ENCODE peak calls at places on chromosomes 3 and 15, in five cellular contexts. M is AG09309, T is fibroblast of lung, S is HFFc6, H is endothelial cell. Z is an unnamed sample.
A peak's percentile ranks its signal among the peaks of the same experiment; 100 is the strongest.

GRCh38 chr3:31534036-31534435 is 1.3 kb downstream of the STT3B start:
- DNase-seq in M (no peak), T (peak; percentile 16), S (peak; percentile 2), H (no peak), Z (no peak)

GRCh38 chr15:77966540-77967290 is 110.8 kb downstream of the TBC1D2B start:
- DNase-seq in M (no peak), T (peak; percentile 40), S (peak; percentile 49), H (peak; percentile 47), Z (peak; percentile 75)

GRCh38 chr3:49387721-49388120 is 24.1 kb downstream of the RHOA start:
- DNase-seq in M (no peak), T (no peak), S (peak; percentile 43), H (no peak), Z (no peak)

GRCh38 chr15:48437178-48437577 is 105.9 kb downstream of the DUT start:
- DNase-seq in M (no peak), T (peak; percentile 96), S (peak; percentile 60), H (no peak), Z (no peak)

GRCh38 chr15:64870350-64870749 is 28.6 kb downstream of the PLEKHO2 start:
- DNase-seq in M (no peak), T (no peak), S (no peak), H (no peak), Z (no peak)

GRCh38 chr3:141076821-141077571 is 25.8 kb downstream of the SPSB4 start:
- DNase-seq in M (peak; percentile 7), T (peak; percentile 76), S (peak; percentile 9), H (no peak), Z (no peak)

GRCh38 chr3:88385090-88385489 is 235.3 kb downstream of the C3orf38 start:
- DNase-seq in M (no peak), T (no peak), S (no peak), H (no peak), Z (no peak)

GRCh38 chr15:22229971-22230815 is 149.9 kb downstream of the OR4M2 start:
- DNase-seq in M (no peak), T (no peak), S (no peak), H (no peak), Z (no peak)

GRCh38 chr3:41751597-41751996 is 210.3 kb downstream of the ULK4 start:
- DNase-seq in M (no peak), T (no peak), S (no peak), H (no peak), Z (no peak)

GRCh38 chr15:71651750-71652186 is 158.6 kb upstream of the NR2E3 start:
- DNase-seq in M (peak; percentile 80), T (peak; percentile 68), S (peak; percentile 67), H (peak; percentile 37), Z (peak; percentile 54)

GRCh38 chr3:103167850-103168249 is 733.0 kb downstream of the ZPLD1 start:
- DNase-seq in M (no peak), T (no peak), S (no peak), H (no peak), Z (no peak)

GRCh38 chr3:117788086-117788485 is 1078.5 kb downstream of the TUSC7 start:
- DNase-seq in M (peak; percentile 32), T (peak; percentile 95), S (peak; percentile 34), H (no peak), Z (no peak)

GRCh38 chr3:185866995-185867394 is 42.2 kb upstream of the IGF2BP2 start:
- DNase-seq in M (no peak), T (no peak), S (no peak), H (no peak), Z (no peak)

GRCh38 chr3:35200056-35200455 is 439.3 kb upstream of the ARPP21 start:
- DNase-seq in M (no peak), T (peak; percentile 89), S (no peak), H (no peak), Z (no peak)

GRCh38 chr3:89025185-89025584 is 82.2 kb upstream of the EPHA3 start:
- DNase-seq in M (peak; percentile 72), T (peak; percentile 92), S (no peak), H (no peak), Z (no peak)

GRCh38 chr15:49045691-49046112 is 544 bp downstream of the SECISBP2L start:
- DNase-seq in M (no peak), T (peak; percentile 61), S (peak; percentile 9), H (peak; percentile 45), Z (peak; percentile 54)

GRCh38 chr3:74642876-74643275 is 28.4 kb upstream of the CNTN3 start:
- DNase-seq in M (no peak), T (peak; percentile 3), S (no peak), H (no peak), Z (no peak)

GRCh38 chr3:43468141-43468540 is 153.7 kb downstream of the ANO10 start:
- DNase-seq in M (no peak), T (no peak), S (no peak), H (peak; percentile 9), Z (no peak)

GRCh38 chr3:67202053-67202452 is 203.9 kb downstream of the KBTBD8 start:
- DNase-seq in M (no peak), T (no peak), S (no peak), H (no peak), Z (no peak)

GRCh38 chr3:154954750-154955149 is 125.4 kb upstream of the MME start:
- DNase-seq in M (peak; percentile 53), T (peak; percentile 24), S (peak; percentile 49), H (no peak), Z (no peak)

GRCh38 chr15:85296615-85297402 is 83.6 kb upstream of the AKAP13 start:
- DNase-seq in M (peak; percentile 42), T (peak; percentile 64), S (peak; percentile 79), H (peak; percentile 73), Z (peak; percentile 45)

GRCh38 chr3:137103739-137104138 is 146.0 kb downstream of the IL20RB start:
- DNase-seq in M (no peak), T (peak; percentile 13), S (no peak), H (no peak), Z (no peak)

GRCh38 chr15:54481819-54482218 is 503.6 kb downstream of the UNC13C start:
- DNase-seq in M (no peak), T (no peak), S (no peak), H (no peak), Z (no peak)

GRCh38 chr3:42822828-42823227 is 13.6 kb downstream of the ACKR2 start:
- DNase-seq in M (no peak), T (no peak), S (no peak), H (no peak), Z (no peak)

GRCh38 chr3:123628996-123629746 is 44.3 kb upstream of the HACD2 start:
- DNase-seq in M (no peak), T (no peak), S (no peak), H (no peak), Z (no peak)
- TF ChIP-seq CTCF in M (no peak), T (no peak), S (no peak), H (no peak), Z (no peak)

GRCh38 chr15:73866881-73867410 is 6.4 kb upstream of the TBC1D21 start:
- DNase-seq in M (no peak), T (no peak), S (no peak), H (no peak), Z (no peak)
- TF ChIP-seq CTCF in M (no peak), T (no peak), S (peak; percentile 33), H (no peak), Z (no peak)

GRCh38 chr3:134126153-134126552 is 96.4 kb upstream of the SLCO2A1 start:
- DNase-seq in M (no peak), T (no peak), S (no peak), H (no peak), Z (no peak)
- TF ChIP-seq CTCF in M (peak; percentile 17), T (peak; percentile 35), S (peak; percentile 57), H (no peak), Z (no peak)

DNA sequence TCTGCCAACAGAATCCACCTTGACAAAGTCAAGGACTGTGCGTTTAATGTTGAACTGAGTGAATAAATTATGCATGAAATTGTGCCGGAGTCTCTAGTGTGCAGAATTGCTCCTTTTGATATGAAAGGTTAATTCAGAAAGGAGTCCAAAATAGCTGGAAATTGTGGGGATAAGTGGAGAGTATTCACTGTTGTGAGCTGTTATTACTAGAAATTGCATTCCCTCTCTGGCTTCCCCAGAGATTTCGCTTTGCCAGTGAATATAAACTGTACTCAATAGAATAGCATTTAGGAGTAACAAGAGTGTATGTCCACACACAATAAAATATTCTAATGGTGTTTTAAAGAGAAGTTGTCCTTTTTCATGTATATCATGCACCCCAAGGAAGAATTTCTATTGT is 43.1 kb downstream of the SAMMSON start:
- DNase-seq in M (no peak), T (no peak), S (no peak), H (no peak), Z (no peak)
- TF ChIP-seq CTCF in M (no peak), T (no peak), S (no peak), H (no peak), Z (no peak)

GRCh38 chr3:3015472-3016089 is 94.6 kb downstream of the IL5RA start:
- DNase-seq in M (no peak), T (peak; percentile 7), S (no peak), H (no peak), Z (no peak)
- TF ChIP-seq CTCF in M (no peak), T (peak; percentile 29), S (no peak), H (no peak), Z (no peak)

GRCh38 chr3:48157950-48158376 is 30.3 kb downstream of the CDC25A start:
- DNase-seq in M (peak; percentile 24), T (peak; percentile 55), S (peak; percentile 49), H (peak; percentile 72), Z (peak; percentile 81)
- TF ChIP-seq CTCF in M (peak; percentile 92), T (peak; percentile 80), S (peak; percentile 90), H (peak; percentile 78), Z (peak; percentile 77)

DNA sequence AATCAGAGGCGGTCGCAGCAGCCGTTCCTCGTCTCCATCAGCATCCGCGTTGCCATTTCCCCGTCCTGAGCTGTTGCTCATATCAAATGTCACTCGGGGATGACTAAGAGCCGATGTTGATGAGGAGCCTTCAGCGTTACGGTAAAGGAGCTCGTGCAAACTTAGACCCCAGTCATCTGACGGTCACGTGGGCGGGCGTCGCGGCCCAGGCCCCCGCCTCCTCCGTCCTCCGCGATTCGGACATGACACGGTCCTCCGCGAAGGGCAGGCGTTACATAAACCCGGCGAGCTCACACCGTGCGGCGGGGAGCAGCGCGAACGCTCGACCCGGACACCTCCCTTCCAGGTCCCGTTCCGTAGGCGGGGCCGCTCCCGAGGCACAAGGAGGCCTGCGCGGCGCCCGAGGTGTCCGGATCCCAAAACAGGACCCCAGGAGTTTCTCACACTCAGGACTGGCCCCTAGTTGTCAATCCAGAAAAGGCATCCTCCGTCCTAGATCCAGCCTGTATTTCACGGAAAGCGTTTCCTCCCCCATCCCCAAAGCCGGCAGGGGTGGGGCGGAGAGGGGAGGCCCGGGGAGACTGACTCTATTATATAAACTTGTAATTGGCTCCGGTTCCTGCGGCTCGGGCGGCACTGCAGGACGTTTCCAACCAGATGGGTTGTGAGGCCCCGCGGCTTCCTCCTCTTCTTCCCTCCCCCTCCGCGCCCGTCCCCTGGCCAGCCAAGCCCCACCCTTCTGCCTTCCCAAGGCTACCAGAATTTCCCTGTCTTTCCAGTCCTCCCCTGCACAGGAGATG is 100.0 kb upstream of the IGF1R start:
- DNase-seq in M (no peak), T (peak; percentile 60), S (peak; percentile 25), H (peak; percentile 56), Z (peak; percentile 71)
- TF ChIP-seq CTCF in M (no peak), T (peak; percentile 49), S (peak; percentile 39), H (no peak), Z (peak; percentile 13)

GRCh38 chr15:44426975-44427755 is at the start of gene CTDSPL2:
- DNase-seq in M (peak; percentile 95), T (peak; percentile 99), S (peak; percentile 97), H (peak; percentile 96), Z (peak; percentile 98)
- TF ChIP-seq CTCF in M (no peak), T (peak; percentile 21), S (peak; percentile 72), H (no peak), Z (peak; percentile 9)

Z was measured in glutamatergic neuron.